ENCODE peak calls at places on chromosomes 2 and 18, in ten cellular contexts. V, R, H, Q, O, W, U, P, F and Y are unnamed samples.

GRCh38 chr2:221571391-221572179 is 519 bp downstream of the EPHA4 start:
- DNase-seq in V (peak; percentile 54), R (no peak), H (peak; percentile 44), Q (peak; percentile 24), O (peak; percentile 53), W (peak; percentile 23), U (no peak), P (peak; percentile 20), F (peak; percentile 70), Y (peak; percentile 83)

GRCh38 chr2:26175191-26175715 is 2.4 kb downstream of the GAREM2 start:
- DNase-seq in V (no peak), R (peak; percentile 14), H (no peak), Q (no peak), O (no peak), W (no peak), U (no peak), P (no peak), F (no peak), Y (no peak)

GRCh38 chr18:77124452-77124922 is 8.1 kb downstream of the MBP start:
- DNase-seq in V (no peak), R (no peak), H (peak; percentile 23), Q (no peak), O (no peak), W (no peak), U (no peak), P (peak; percentile 72), F (peak; percentile 76), Y (peak; percentile 32)

GRCh38 chr2:196431076-196431475 is 208.4 kb upstream of the CCDC150 start:
- DNase-seq in V (peak; percentile 6), R (no peak), H (no peak), Q (no peak), O (peak; percentile 62), W (peak; percentile 47), U (no peak), P (no peak), F (no peak), Y (no peak)

GRCh38 chr2:174180165-174180724 is 68.1 kb downstream of the OLA1 start:
- DNase-seq in V (no peak), R (no peak), H (peak; percentile 19), Q (no peak), O (no peak), W (no peak), U (no peak), P (no peak), F (no peak), Y (no peak)

GRCh38 chr18:75036941-75037516 is 171.9 kb downstream of the PTGR3 start:
- DNase-seq in V (peak; percentile 61), R (no peak), H (peak; percentile 65), Q (no peak), O (peak; percentile 2), W (no peak), U (no peak), P (no peak), F (no peak), Y (no peak)

GRCh38 chr2:58428286-58428552 is 187.1 kb upstream of the FANCL start:
- DNase-seq in V (peak; percentile 3), R (no peak), H (no peak), Q (peak; percentile 49), O (peak; percentile 25), W (no peak), U (no peak), P (no peak), F (no peak), Y (no peak)

GRCh38 chr2:43088148-43089073 is 138.0 kb downstream of the ZFP36L2 start:
- DNase-seq in V (peak; percentile 63), R (no peak), H (peak; percentile 64), Q (no peak), O (no peak), W (no peak), U (no peak), P (no peak), F (no peak), Y (no peak)

GRCh38 chr18:58612239-58613055 is 16.4 kb downstream of the ALPK2 start:
- DNase-seq in V (no peak), R (no peak), H (peak; percentile 56), Q (no peak), O (no peak), W (no peak), U (no peak), P (no peak), F (no peak), Y (no peak)

GRCh38 chr18:45248240-45248903 is 366.9 kb upstream of the SLC14A2 start:
- DNase-seq in V (peak; percentile 83), R (no peak), H (no peak), Q (no peak), O (peak; percentile 82), W (peak; percentile 96), U (peak; percentile 60), P (no peak), F (no peak), Y (no peak)

DNA sequence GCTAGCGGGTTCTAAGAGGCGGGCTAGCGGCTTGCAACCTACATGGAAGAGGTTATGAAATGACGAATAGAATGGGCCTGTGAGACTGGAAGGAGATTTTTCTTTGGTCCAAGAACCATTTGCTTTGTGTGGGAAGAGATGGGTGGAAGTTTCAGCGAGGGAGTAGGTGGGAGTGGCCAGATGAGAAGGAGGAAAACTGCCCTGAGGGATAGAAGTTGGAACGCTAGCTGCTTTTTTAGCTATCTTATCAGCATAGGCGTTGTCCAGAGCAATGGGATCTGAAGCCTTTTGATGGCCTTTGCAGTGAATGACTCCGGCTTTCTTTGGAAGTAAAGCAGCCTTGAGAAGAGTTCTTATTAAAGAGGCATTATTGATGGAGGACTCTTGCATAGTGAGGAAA is 52.4 kb downstream of the SPTBN1 start:
- DNase-seq in V (no peak), R (no peak), H (no peak), Q (no peak), O (no peak), W (no peak), U (no peak), P (no peak), F (no peak), Y (no peak)
- H3K4me3 ChIP-seq in V (no peak overlapping the region), R (no peak overlapping the region), H (no peak overlapping the region), Q (no peak overlapping the region), O (no peak overlapping the region), W (no peak overlapping the region), U (no peak overlapping the region), P (no peak overlapping the region), F (no peak overlapping the region), Y (no peak overlapping the region)

DNA sequence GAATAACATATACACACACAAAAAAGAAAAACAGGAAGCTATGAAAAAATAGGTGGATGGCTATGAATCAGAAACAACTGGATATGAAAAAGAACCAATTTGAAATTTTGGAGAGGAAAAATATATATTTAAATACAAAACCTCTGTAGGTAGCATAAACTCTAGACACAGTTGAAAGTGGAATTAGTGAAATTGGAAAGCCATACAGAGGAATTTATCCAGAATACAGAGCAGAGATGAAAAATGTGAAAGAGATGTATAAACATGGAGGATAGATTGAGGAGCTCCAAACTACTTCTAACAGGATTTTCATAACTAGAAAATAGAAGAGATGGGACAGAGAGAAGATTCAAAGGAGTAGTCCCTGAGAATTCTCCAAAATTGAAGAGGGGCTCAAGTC is 168.8 kb downstream of the SEPTIN10 start:
- DNase-seq in V (no peak), R (no peak), H (no peak), Q (no peak), O (no peak), W (no peak), U (no peak), P (no peak), F (no peak), Y (no peak)
- H3K9me3 ChIP-seq in V (no peaks in the 10 kb centered on the region), R (peaks cover 41% of the 10 kb centered on the region), H (peaks cover 21% of the 10 kb centered on the region), Q (peaks cover 14% of the 10 kb centered on the region), O (no peaks in the 10 kb centered on the region), W (peaks cover 10% of the 10 kb centered on the region), U (peaks cover 46% of the 10 kb centered on the region), P (no peaks in the 10 kb centered on the region), F (no peaks in the 10 kb centered on the region), Y (no peaks in the 10 kb centered on the region)

DNA sequence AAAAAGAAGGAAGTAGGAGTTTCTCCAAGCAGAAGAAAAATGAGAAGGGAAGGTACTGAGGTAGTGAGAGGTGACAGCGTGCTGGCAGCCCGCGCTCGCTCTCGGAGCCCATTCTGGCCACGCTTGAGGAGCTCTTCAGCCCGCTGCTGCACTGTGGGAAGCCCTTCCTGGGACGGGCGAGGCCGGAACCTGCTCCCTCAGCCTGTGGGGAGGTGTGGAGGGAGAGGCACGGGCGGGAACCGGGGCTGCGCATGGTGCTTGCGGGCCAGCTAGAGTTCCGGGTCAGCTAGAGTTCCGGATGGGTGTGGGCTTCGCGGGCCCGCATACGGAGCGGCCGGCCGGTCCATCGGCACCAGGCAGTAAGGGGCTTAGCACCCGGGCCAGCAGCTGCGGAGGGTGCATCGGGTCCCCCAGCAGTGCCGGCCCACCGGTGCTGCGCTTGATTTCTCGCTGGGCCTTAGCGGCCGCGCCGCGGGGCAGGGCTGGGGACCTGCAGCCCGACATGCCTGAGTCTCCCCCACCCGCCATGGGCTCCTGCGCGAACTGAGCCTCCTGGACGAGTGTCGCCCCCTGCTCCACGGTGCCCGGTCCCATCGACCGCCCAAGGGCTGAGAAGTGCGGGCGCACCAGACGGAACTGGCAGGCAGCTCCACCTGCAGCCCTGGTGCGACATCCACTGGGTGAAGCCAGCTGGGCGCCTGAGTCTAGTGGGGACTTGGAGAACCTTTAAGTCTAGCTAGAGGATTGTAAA is 11.1 kb upstream of the CYS1 start:
- DNase-seq in V (no peak), R (no peak), H (no peak), Q (no peak), O (no peak), W (no peak), U (peak; percentile 40), P (no peak), F (peak; percentile 52), Y (peak; percentile 61)
- TF ChIP-seq CTCF in V (no peak), R (no peak), H (no peak), Q (no peak), O (no peak), W (no peak), U (no peak), P (no peak), F (no peak), Y (no peak)

GRCh38 chr2:120600335-120600734 is 135.3 kb upstream of the GLI2 start:
- DNase-seq in V (no peak), R (no peak), H (no peak), Q (no peak), O (no peak), W (no peak), U (no peak), P (no peak), F (no peak), Y (peak; percentile 30)

GRCh38 chr2:120597595-120598193 is 138.0 kb upstream of the GLI2 start:
- DNase-seq in V (peak; percentile 19), R (no peak), H (no peak), Q (no peak), O (peak; percentile 43), W (no peak), U (no peak), P (no peak), F (no peak), Y (no peak)

GRCh38 chr2:120599656-120600055 is 136.0 kb upstream of the GLI2 start:
- DNase-seq in V (no peak), R (no peak), H (no peak), Q (no peak), O (no peak), W (no peak), U (no peak), P (no peak), F (no peak), Y (no peak)

GRCh38 chr2:120598416-120598815 is 137.3 kb upstream of the GLI2 start:
- DNase-seq in V (no peak), R (no peak), H (no peak), Q (no peak), O (no peak), W (no peak), U (no peak), P (no peak), F (no peak), Y (peak; percentile 44)

DNA sequence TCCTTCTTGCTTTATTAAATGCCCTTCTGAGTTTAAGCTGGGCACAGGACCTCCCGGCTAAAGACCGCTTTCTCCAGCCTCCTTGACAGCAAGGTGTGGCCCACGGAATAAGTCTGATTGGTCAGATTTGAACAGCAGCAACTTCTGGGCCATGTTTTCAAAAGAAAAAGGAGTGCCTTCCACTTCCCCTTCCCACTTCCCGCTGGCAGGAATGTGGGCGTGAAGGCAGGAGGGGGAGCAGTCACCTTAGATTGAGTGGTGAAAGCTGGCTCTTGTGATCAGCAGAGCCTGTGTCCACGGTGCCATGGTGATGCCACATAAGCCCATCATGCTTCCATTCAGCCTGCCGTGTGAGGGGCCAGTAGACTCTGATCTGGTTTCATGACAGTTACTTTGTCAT is 136.6 kb upstream of the GLI2 start:
- DNase-seq in V (no peak), R (no peak), H (no peak), Q (no peak), O (no peak), W (no peak), U (no peak), P (no peak), F (no peak), Y (peak; percentile 36)
- H3K4me3 ChIP-seq in V (no peak overlapping the region), R (no peak overlapping the region), H (no peak overlapping the region), Q (no peak overlapping the region), O (no peak overlapping the region), W (no peak overlapping the region), U (no peak overlapping the region), P (no peak overlapping the region), F (no peak overlapping the region), Y (no peak overlapping the region)